ENCODE peak calls at places on chromosome 9, in seven cellular contexts. U, A, R, C, M, Z and G are unnamed samples.

GRCh38 chr9:76181020-76181641 is 213.1 kb downstream of the RFK start:
- DNase-seq in A (no peak), M (no peak), U (peak; percentile 74), Z (peak; percentile 82), C (peak; percentile 85), R (peak; percentile 88), G (no peak)

GRCh38 chr9:26159575-26160392 is 481.5 kb upstream of the TUSC1 start:
- DNase-seq in U (peak; percentile 47), R (peak; percentile 82), C (no peak), A (no peak), M (no peak), Z (no peak), G (no peak)

GRCh38 chr9:94639045-94639995 is at the start of gene FBP1:
- DNase-seq in R (peak; percentile 42), Z (peak; percentile 74), M (no peak), A (peak; percentile 61), C (peak; percentile 37), U (no peak), G (no peak)

GRCh38 chr9:130167927-130168326 is 4.3 kb upstream of the NCS1 start:
- DNase-seq in C (peak; percentile 92), Z (no peak), M (no peak), R (no peak), A (peak; percentile 69), U (no peak), G (no peak)

GRCh38 chr9:126523621-126524111 is 90.1 kb upstream of the LMX1B start:
- DNase-seq in U (no peak), Z (no peak), A (no peak), M (no peak), C (no peak), R (no peak), G (no peak)

GRCh38 chr9:130288926-130289705 is 23.6 kb downstream of the HMCN2 start:
- DNase-seq in Z (no peak), A (no peak), U (no peak), R (no peak), C (no peak), M (no peak), G (no peak)

GRCh38 chr9:123866497-123866896 is 63.4 kb downstream of the DENND1A start:
- DNase-seq in C (no peak), Z (no peak), U (no peak), M (no peak), R (no peak), A (no peak), G (no peak)

GRCh38 chr9:99026956-99027298 is 78.0 kb upstream of the TGFBR1 start:
- DNase-seq in C (no peak), M (no peak), U (no peak), A (no peak), Z (no peak), R (no peak), G (no peak)

GRCh38 chr9:94872921-94873511 is 146.5 kb downstream of the AOPEP start:
- DNase-seq in A (no peak), M (no peak), C (no peak), Z (peak; percentile 66), U (no peak), R (no peak), G (no peak)

GRCh38 chr9:93086445-93087224 is 9.4 kb upstream of the CARD19 start:
- DNase-seq in U (no peak), R (no peak), C (no peak), M (no peak), A (no peak), Z (no peak), G (no peak)

GRCh38 chr9:2228132-2228531 is 213.0 kb downstream of the SMARCA2 start:
- DNase-seq in R (no peak), C (peak; percentile 79), U (no peak), A (peak; percentile 71), Z (no peak), M (peak; percentile 44), G (peak; percentile 17)

GRCh38 chr9:2180171-2180570 is 165.0 kb downstream of the SMARCA2 start:
- DNase-seq in U (no peak), Z (peak; percentile 67), A (no peak), C (peak; percentile 26), M (no peak), R (no peak), G (no peak)

GRCh38 chr9:86679979-86680378 is 267.3 kb downstream of the GAS1 start:
- DNase-seq in Z (no peak), C (no peak), M (no peak), U (no peak), R (no peak), A (no peak), G (no peak)

GRCh38 chr9:130689937-130690700 is 3.5 kb upstream of the EXOSC2 start:
- DNase-seq in C (peak; percentile 93), Z (peak; percentile 61), A (peak; percentile 89), M (no peak), R (peak; percentile 72), U (peak; percentile 94), G (no peak)

GRCh38 chr9:127390563-127390962 is 6.4 kb upstream of the SLC2A8 start:
- DNase-seq in U (no peak), M (no peak), C (peak; percentile 31), Z (peak; percentile 30), R (no peak), A (no peak), G (no peak)

GRCh38 chr9:123371228-123371584 is 15.2 kb downstream of the CRB2 start:
- DNase-seq in R (no peak), A (no peak), U (no peak), M (no peak), Z (no peak), C (no peak), G (no peak)

GRCh38 chr9:23822331-23823169 is 3.5 kb downstream of the ELAVL2 start:
- DNase-seq in M (no peak), U (no peak), R (no peak), Z (no peak), C (peak; percentile 37), A (peak; percentile 71), G (no peak)

GRCh38 chr9:23826120-23826629 is at the start of gene ELAVL2:
- DNase-seq in R (peak; percentile 88), A (peak; percentile 99), M (peak; percentile 95), C (peak; percentile 100), U (peak; percentile 81), Z (no peak), G (peak; percentile 98)

GRCh38 chr9:23825700-23826099 is 340 bp downstream of the ELAVL2 start:
- DNase-seq in C (no peak), M (no peak), A (no peak), R (peak; percentile 22), U (no peak), Z (no peak), G (no peak)

GRCh38 chr9:23825143-23825531 is 903 bp downstream of the ELAVL2 start:
- DNase-seq in R (no peak), Z (no peak), A (peak; percentile 40), C (peak; percentile 84), U (no peak), M (no peak), G (no peak)

DNA sequence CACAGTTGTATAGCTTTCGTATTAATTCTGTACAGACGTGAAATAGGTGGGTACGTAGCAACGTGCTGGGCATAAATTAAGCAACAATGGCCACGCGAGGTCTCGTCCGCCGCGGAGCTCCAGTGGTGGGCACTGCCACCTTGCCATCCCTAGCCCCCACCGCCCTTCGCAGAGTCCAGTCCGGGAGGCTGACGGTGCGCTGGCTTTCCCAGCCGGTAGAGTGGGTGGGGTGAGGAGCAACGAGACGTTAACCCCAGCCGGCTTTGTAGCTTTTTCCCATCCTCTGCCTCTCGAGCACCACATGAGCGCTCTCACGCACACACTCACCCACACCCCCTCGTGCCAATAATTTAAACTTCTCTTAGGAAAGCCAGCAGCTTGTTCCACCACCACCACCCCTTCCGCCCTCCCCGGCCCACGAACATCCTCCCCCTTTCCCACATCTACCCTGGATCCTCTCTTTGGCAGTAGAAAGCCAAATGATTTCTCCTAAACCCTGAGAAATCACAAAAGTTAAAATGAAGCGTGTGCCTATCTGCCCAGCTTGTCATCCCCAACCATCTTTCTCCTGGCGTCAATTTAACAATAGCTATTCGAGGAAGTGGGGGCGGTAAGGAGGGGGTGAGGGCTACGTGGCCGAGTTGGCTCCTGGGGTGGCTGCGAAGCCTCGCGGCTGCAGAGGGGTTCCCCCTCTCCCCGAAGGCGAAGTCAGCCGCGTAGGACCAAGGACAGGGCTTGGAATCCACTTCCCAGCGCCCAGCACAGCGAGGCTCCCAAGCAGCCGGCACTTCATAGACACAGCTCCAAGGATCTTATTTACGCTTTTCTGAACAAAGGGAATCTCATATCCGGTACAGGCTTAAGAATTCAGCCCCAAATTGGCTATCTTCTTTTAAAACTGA is 1.5 kb downstream of the ELAVL2 start:
- DNase-seq in C (peak; percentile 77), A (peak; percentile 65), R (peak; percentile 11), U (no peak), M (no peak), Z (no peak), G (no peak)
- H3K18ac ChIP-seq in C (no peak overlapping the region), A (no peak overlapping the region), R (no peak overlapping the region), U (no peak overlapping the region), M (no peak overlapping the region), Z (no peak overlapping the region), G (no peak overlapping the region)

GRCh38 chr9:16032799-16033198 is 480.0 kb downstream of the CCDC171 start:
- DNase-seq in U (peak; percentile 49), R (no peak), M (no peak), Z (peak; percentile 18), A (peak; percentile 45), C (peak; percentile 77), G (no peak)

GRCh38 chr9:16033253-16033652 is 480.4 kb downstream of the CCDC171 start:
- DNase-seq in M (no peak), Z (peak; percentile 47), R (no peak), C (no peak), A (no peak), U (no peak), G (no peak)

GRCh38 chr9:16031486-16031885 is 478.6 kb downstream of the CCDC171 start:
- DNase-seq in R (no peak), M (no peak), Z (no peak), C (peak; percentile 88), U (no peak), A (no peak), G (no peak)

GRCh38 chr9:16031971-16032370 is 479.1 kb downstream of the CCDC171 start:
- DNase-seq in M (no peak), A (no peak), U (no peak), C (no peak), Z (no peak), R (no peak), G (no peak)

GRCh38 chr9:16033921-16034320 is 481.1 kb downstream of the CCDC171 start:
- DNase-seq in Z (peak; percentile 68), R (no peak), M (no peak), A (no peak), C (no peak), U (no peak), G (no peak)
- H3K23ac ChIP-seq in Z (no peak overlapping the region), R (no peak overlapping the region), M (no peak overlapping the region), A (no peak overlapping the region), C (no peak overlapping the region), U (no peak overlapping the region), G (no peak overlapping the region)

DNA sequence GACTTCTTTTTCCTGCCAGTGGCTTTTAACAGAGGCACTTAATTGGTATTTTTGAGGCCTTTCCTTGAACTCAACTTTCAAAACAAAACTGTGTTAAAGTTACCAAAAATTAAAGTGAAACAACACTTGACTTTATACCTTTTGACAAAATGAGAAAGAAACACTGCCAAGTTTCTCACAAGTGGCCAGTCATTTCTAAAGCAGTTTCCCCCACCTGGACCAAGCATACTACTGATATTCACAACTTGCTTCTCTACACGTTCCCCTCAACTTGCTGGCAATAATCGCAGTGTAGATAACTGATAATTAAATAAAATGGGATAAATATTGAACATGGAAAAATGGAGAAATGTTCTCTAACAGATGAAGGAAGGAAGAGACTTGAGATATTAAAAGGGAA is 135.7 kb downstream of the TLR4 start:
- DNase-seq in R (no peak), A (no peak), U (no peak), Z (no peak), C (no peak), M (no peak), G (no peak)
- H3K18ac ChIP-seq in R (no peak overlapping the region), A (no peak overlapping the region), U (no peak overlapping the region), Z (no peak overlapping the region), C (no peak overlapping the region), M (no peak overlapping the region), G (no peak overlapping the region)

GRCh38 chr9:114124138-114124537 is 25.0 kb upstream of the KIF12 start:
- DNase-seq in C (no peak), U (no peak), A (no peak), R (no peak), Z (no peak), M (no peak), G (no peak)
- H3K23ac ChIP-seq in C (no peak overlapping the region), U (no peak overlapping the region), A (no peak overlapping the region), R (no peak overlapping the region), Z (no peak overlapping the region), M (no peak overlapping the region), G (no peak overlapping the region)